ENCODE peak calls at places on chromosomes 1 and 21, in ten cellular contexts. One of them, this sample, is unnamed.

GRCh38 chr1:167223144-167224103 is 2.7 kb downstream of the POU2F1 start:
- DNase-seq in endodermal cell: no peak
- DNase-seq in lower lobe of right lung: no peak
- DNase-seq in PC-9: no peak
- DNase-seq in adrenal gland: no peak
- DNase-seq in RWPE2: no peak
- DNase-seq in tibial artery: no peak
- DNase-seq in mucosa of descending colon: no peak
- DNase-seq in Peyer's patch: no peak
- DNase-seq in HCT116: no peak
- DNase-seq in this sample: no peak

GRCh38 chr21:42160111-42160949 is 58.6 kb upstream of the ABCG1 start:
- DNase-seq in HCT116: no peak
- DNase-seq in endodermal cell: peak; percentile 24
- DNase-seq in lower lobe of right lung: no peak
- DNase-seq in RWPE2: no peak
- DNase-seq in Peyer's patch: no peak
- DNase-seq in mucosa of descending colon: no peak
- DNase-seq in PC-9: no peak
- DNase-seq in adrenal gland: no peak
- DNase-seq in tibial artery: no peak
- DNase-seq in this sample: no peak

GRCh38 chr1:211257831-211258225 is 1.3 kb upstream of the RCOR3 start:
- DNase-seq in HCT116: no peak
- DNase-seq in mucosa of descending colon: no peak
- DNase-seq in Peyer's patch: no peak
- DNase-seq in tibial artery: no peak
- DNase-seq in PC-9: no peak
- DNase-seq in RWPE2: no peak
- DNase-seq in adrenal gland: no peak
- DNase-seq in lower lobe of right lung: no peak
- DNase-seq in endodermal cell: no peak
- DNase-seq in this sample: no peak

GRCh38 chr21:44539031-44539430 is 964 bp downstream of the KRTAP10-1 start:
- DNase-seq in mucosa of descending colon: no peak
- DNase-seq in RWPE2: no peak
- DNase-seq in HCT116: no peak
- DNase-seq in adrenal gland: no peak
- DNase-seq in PC-9: no peak
- DNase-seq in Peyer's patch: peak; percentile 6
- DNase-seq in tibial artery: no peak
- DNase-seq in lower lobe of right lung: no peak
- DNase-seq in endodermal cell: no peak
- DNase-seq in this sample: no peak

GRCh38 chr1:3313579-3313955 is 140.9 kb upstream of the ARHGEF16 start:
- DNase-seq in Peyer's patch: peak; percentile 30
- DNase-seq in adrenal gland: peak; percentile 78
- DNase-seq in tibial artery: peak; percentile 96
- DNase-seq in mucosa of descending colon: peak; percentile 82
- DNase-seq in HCT116: no peak
- DNase-seq in RWPE2: no peak
- DNase-seq in endodermal cell: peak; percentile 73
- DNase-seq in lower lobe of right lung: peak; percentile 84
- DNase-seq in PC-9: no peak
- DNase-seq in this sample: no peak

GRCh38 chr1:200905411-200906052 is 10.8 kb downstream of the INAVA start:
- DNase-seq in endodermal cell: no peak
- DNase-seq in Peyer's patch: no peak
- DNase-seq in RWPE2: no peak
- DNase-seq in PC-9: peak; percentile 73
- DNase-seq in HCT116: no peak
- DNase-seq in mucosa of descending colon: no peak
- DNase-seq in adrenal gland: no peak
- DNase-seq in lower lobe of right lung: no peak
- DNase-seq in tibial artery: no peak
- DNase-seq in this sample: no peak

GRCh38 chr1:5616366-5617178 is 375.7 kb downstream of the NPHP4 start:
- DNase-seq in HCT116: no peak
- DNase-seq in endodermal cell: no peak
- DNase-seq in PC-9: no peak
- DNase-seq in adrenal gland: no peak
- DNase-seq in Peyer's patch: no peak
- DNase-seq in mucosa of descending colon: no peak
- DNase-seq in RWPE2: peak; percentile 28
- DNase-seq in tibial artery: no peak
- DNase-seq in lower lobe of right lung: no peak
- DNase-seq in this sample: no peak

GRCh38 chr1:87763498-87763897 is 434.8 kb downstream of the LMO4 start:
- DNase-seq in lower lobe of right lung: no peak
- DNase-seq in Peyer's patch: no peak
- DNase-seq in tibial artery: no peak
- DNase-seq in PC-9: no peak
- DNase-seq in HCT116: no peak
- DNase-seq in mucosa of descending colon: no peak
- DNase-seq in endodermal cell: no peak
- DNase-seq in RWPE2: no peak
- DNase-seq in adrenal gland: no peak
- DNase-seq in this sample: no peak

GRCh38 chr1:230609208-230609607 is 33.1 kb upstream of the COG2 start:
- DNase-seq in RWPE2: no peak
- DNase-seq in HCT116: no peak
- DNase-seq in adrenal gland: no peak
- DNase-seq in lower lobe of right lung: no peak
- DNase-seq in PC-9: no peak
- DNase-seq in Peyer's patch: no peak
- DNase-seq in tibial artery: no peak
- DNase-seq in mucosa of descending colon: no peak
- DNase-seq in endodermal cell: no peak
- DNase-seq in this sample: no peak

GRCh38 chr1:236282159-236282716 is 480 bp upstream of the ERO1B start:
- DNase-seq in tibial artery: peak; percentile 25
- DNase-seq in RWPE2: no peak
- DNase-seq in mucosa of descending colon: peak; percentile 62
- DNase-seq in adrenal gland: no peak
- DNase-seq in Peyer's patch: peak; percentile 50
- DNase-seq in endodermal cell: no peak
- DNase-seq in PC-9: no peak
- DNase-seq in HCT116: no peak
- DNase-seq in lower lobe of right lung: no peak
- DNase-seq in this sample: no peak

GRCh38 chr1:207495816-207496792 is at the start of gene CR1:
- DNase-seq in PC-9: no peak
- DNase-seq in RWPE2: no peak
- DNase-seq in lower lobe of right lung: peak; percentile 72
- DNase-seq in Peyer's patch: peak; percentile 63
- DNase-seq in adrenal gland: no peak
- DNase-seq in tibial artery: peak; percentile 32
- DNase-seq in mucosa of descending colon: peak; percentile 55
- DNase-seq in endodermal cell: peak; percentile 71
- DNase-seq in HCT116: no peak
- DNase-seq in this sample: no peak

DNA sequence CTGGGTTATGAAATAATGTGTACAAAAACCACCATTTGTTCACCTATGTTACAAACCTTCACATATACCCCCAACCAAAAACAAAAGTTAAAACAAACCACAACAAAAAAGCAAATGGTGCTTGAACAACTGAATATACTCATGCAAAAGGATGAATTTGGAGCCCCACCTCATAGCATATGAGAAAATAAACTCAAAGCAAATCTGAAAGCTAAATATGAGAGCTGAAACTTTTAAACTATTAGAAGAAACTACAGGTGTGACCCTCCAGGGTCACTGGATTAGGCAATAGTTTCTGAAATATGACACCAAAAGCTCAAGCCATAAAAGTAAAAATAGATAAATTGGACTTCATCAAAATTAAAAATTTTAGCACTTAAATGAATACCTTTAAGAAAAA is 215.5 kb upstream of the CHRM3 start:
- DNase-seq in tibial artery: no peak
- DNase-seq in HCT116: no peak
- DNase-seq in Peyer's patch: no peak
- DNase-seq in endodermal cell: no peak
- DNase-seq in mucosa of descending colon: no peak
- DNase-seq in RWPE2: no peak
- DNase-seq in PC-9: no peak
- DNase-seq in adrenal gland: no peak
- DNase-seq in lower lobe of right lung: no peak
- DNase-seq in this sample: no peak
- H3K4me3 ChIP-seq in tibial artery: no peak overlapping the region
- H3K4me3 ChIP-seq in HCT116: no peak overlapping the region
- H3K4me3 ChIP-seq in Peyer's patch: no peak overlapping the region
- H3K4me3 ChIP-seq in endodermal cell: no peak overlapping the region
- H3K4me3 ChIP-seq in mucosa of descending colon: no peak overlapping the region
- H3K4me3 ChIP-seq in RWPE2: no peak overlapping the region
- H3K4me3 ChIP-seq in PC-9: no peak overlapping the region
- H3K4me3 ChIP-seq in adrenal gland: no peak overlapping the region
- H3K4me3 ChIP-seq in lower lobe of right lung: no peak overlapping the region
- H3K4me3 ChIP-seq in this sample: no peak overlapping the region

GRCh38 chr1:26581287-26581651 is 51.7 kb downstream of the RPS6KA1 start:
- DNase-seq in RWPE2: no peak
- DNase-seq in lower lobe of right lung: no peak
- DNase-seq in tibial artery: no peak
- DNase-seq in HCT116: no peak
- DNase-seq in PC-9: no peak
- DNase-seq in adrenal gland: no peak
- DNase-seq in mucosa of descending colon: no peak
- DNase-seq in endodermal cell: no peak
- DNase-seq in Peyer's patch: no peak
- DNase-seq in this sample: no peak

GRCh38 chr1:26582836-26583460 is 53.4 kb downstream of the RPS6KA1 start:
- DNase-seq in HCT116: no peak
- DNase-seq in Peyer's patch: no peak
- DNase-seq in PC-9: no peak
- DNase-seq in adrenal gland: peak; percentile 44
- DNase-seq in lower lobe of right lung: peak; percentile 74
- DNase-seq in mucosa of descending colon: peak; percentile 58
- DNase-seq in RWPE2: no peak
- DNase-seq in tibial artery: peak; percentile 70
- DNase-seq in endodermal cell: no peak
- DNase-seq in this sample: peak; percentile 67

GRCh38 chr1:26582053-26582835 is 52.7 kb downstream of the RPS6KA1 start:
- DNase-seq in lower lobe of right lung: no peak
- DNase-seq in mucosa of descending colon: no peak
- DNase-seq in tibial artery: no peak
- DNase-seq in adrenal gland: no peak
- DNase-seq in PC-9: no peak
- DNase-seq in RWPE2: no peak
- DNase-seq in endodermal cell: no peak
- DNase-seq in HCT116: no peak
- DNase-seq in Peyer's patch: no peak
- DNase-seq in this sample: no peak

GRCh38 chr1:26580116-26580515 is 50.6 kb downstream of the RPS6KA1 start:
- DNase-seq in lower lobe of right lung: no peak
- DNase-seq in tibial artery: no peak
- DNase-seq in Peyer's patch: no peak
- DNase-seq in endodermal cell: no peak
- DNase-seq in PC-9: no peak
- DNase-seq in adrenal gland: no peak
- DNase-seq in HCT116: no peak
- DNase-seq in mucosa of descending colon: no peak
- DNase-seq in RWPE2: no peak
- DNase-seq in this sample: no peak

GRCh38 chr1:26584022-26584485 is 54.5 kb downstream of the RPS6KA1 start:
- DNase-seq in adrenal gland: no peak
- DNase-seq in tibial artery: no peak
- DNase-seq in RWPE2: no peak
- DNase-seq in endodermal cell: peak; percentile 86
- DNase-seq in lower lobe of right lung: no peak
- DNase-seq in HCT116: peak; percentile 24
- DNase-seq in PC-9: no peak
- DNase-seq in Peyer's patch: no peak
- DNase-seq in mucosa of descending colon: no peak
- DNase-seq in this sample: no peak
- TF ChIP-seq CTCF in adrenal gland: no peak
- TF ChIP-seq CTCF in tibial artery: no peak
- TF ChIP-seq CTCF in RWPE2: no peak
- TF ChIP-seq CTCF in endodermal cell: peak; percentile 75
- TF ChIP-seq CTCF in lower lobe of right lung: no peak
- TF ChIP-seq CTCF in HCT116: peak; percentile 59
- TF ChIP-seq CTCF in PC-9: no peak
- TF ChIP-seq CTCF in Peyer's patch: no peak
- TF ChIP-seq CTCF in mucosa of descending colon: no peak
- TF ChIP-seq CTCF in this sample: no peak

DNA sequence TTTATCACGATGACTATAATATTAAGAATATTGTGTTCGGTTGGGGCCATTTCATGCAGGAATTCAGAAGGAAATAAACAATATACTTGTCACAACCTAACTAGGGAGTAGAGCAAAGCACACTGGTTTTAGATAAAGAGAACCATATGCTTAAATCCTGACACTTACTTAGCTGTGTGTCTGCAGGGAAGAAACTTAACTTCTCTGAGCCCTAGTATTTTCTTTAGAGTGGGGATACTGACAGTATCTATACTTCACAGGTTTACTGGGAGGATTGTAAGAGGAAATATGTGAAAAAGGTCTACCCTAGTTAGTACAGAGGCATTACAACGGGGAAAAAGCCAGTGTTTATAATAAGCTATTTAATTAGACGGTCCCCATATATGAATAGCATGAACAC is 72.9 kb downstream of the IARS2 start:
- DNase-seq in mucosa of descending colon: no peak
- DNase-seq in lower lobe of right lung: no peak
- DNase-seq in tibial artery: no peak
- DNase-seq in PC-9: no peak
- DNase-seq in HCT116: no peak
- DNase-seq in endodermal cell: no peak
- DNase-seq in adrenal gland: no peak
- DNase-seq in RWPE2: no peak
- DNase-seq in Peyer's patch: no peak
- DNase-seq in this sample: no peak
- H3K36me3 ChIP-seq in mucosa of descending colon: no peaks in the 10 kb centered on the region
- H3K36me3 ChIP-seq in lower lobe of right lung: peaks cover 91% of the 10 kb centered on the region
- H3K36me3 ChIP-seq in tibial artery: peaks cover 59% of the 10 kb centered on the region
- H3K36me3 ChIP-seq in PC-9: peaks cover 35% of the 10 kb centered on the region
- H3K36me3 ChIP-seq in HCT116: peaks cover 14% of the 10 kb centered on the region
- H3K36me3 ChIP-seq in endodermal cell: peaks cover 73% of the 10 kb centered on the region
- H3K36me3 ChIP-seq in adrenal gland: no peaks in the 10 kb centered on the region
- H3K36me3 ChIP-seq in RWPE2: no peaks in the 10 kb centered on the region
- H3K36me3 ChIP-seq in Peyer's patch: no peaks in the 10 kb centered on the region
- H3K36me3 ChIP-seq in this sample: no peaks in the 10 kb centered on the region

GRCh38 chr1:235075121-235075954 is 53.3 kb downstream of the TOMM20 start:
- DNase-seq in Peyer's patch: peak; percentile 77
- DNase-seq in tibial artery: peak; percentile 74
- DNase-seq in RWPE2: no peak
- DNase-seq in PC-9: peak; percentile 95
- DNase-seq in endodermal cell: no peak
- DNase-seq in mucosa of descending colon: peak; percentile 79
- DNase-seq in lower lobe of right lung: peak; percentile 81
- DNase-seq in HCT116: no peak
- DNase-seq in adrenal gland: no peak
- DNase-seq in this sample: peak; percentile 88
- H3K4me3 ChIP-seq in Peyer's patch: peak overlapping the region; percentile 29
- H3K4me3 ChIP-seq in tibial artery: no peak overlapping the region
- H3K4me3 ChIP-seq in RWPE2: no peak overlapping the region
- H3K4me3 ChIP-seq in PC-9: peak overlapping the region; percentile 61
- H3K4me3 ChIP-seq in endodermal cell: no peak overlapping the region
- H3K4me3 ChIP-seq in mucosa of descending colon: no peak overlapping the region
- H3K4me3 ChIP-seq in lower lobe of right lung: peak overlapping the region; percentile 4
- H3K4me3 ChIP-seq in HCT116: no peak overlapping the region
- H3K4me3 ChIP-seq in adrenal gland: no peak overlapping the region
- H3K4me3 ChIP-seq in this sample: no peak overlapping the region